ENCODE peak calls at places on chromosomes 1 and 21, in ten cellular contexts. Q, N, Z, G, O, P, X, L, C and M are unnamed samples.

GRCh38 chr21:33452362-33452761 is 27.4 kb downstream of the TMEM50B start:
- DNase-seq in Q (no peak), N (no peak), Z (no peak), G (no peak), O (no peak), P (no peak), X (no peak), L (no peak), C (no peak), M (no peak)

GRCh38 chr1:66317156-66317543 is 216.8 kb upstream of the SGIP1 start:
- DNase-seq in Q (no peak), N (no peak), Z (no peak), G (no peak), O (no peak), P (no peak), X (no peak), L (no peak), C (no peak), M (no peak)

GRCh38 chr1:208111646-208112200 is 132.5 kb downstream of the PLXNA2 start:
- DNase-seq in Q (no peak), N (no peak), Z (no peak), G (no peak), O (no peak), P (no peak), X (no peak), L (no peak), C (no peak), M (no peak)

GRCh38 chr1:15915991-15916390 is 59.9 kb downstream of the ZBTB17 start:
- DNase-seq in Q (no peak), N (no peak), Z (no peak), G (no peak), O (no peak), P (no peak), X (no peak), L (no peak), C (peak), M (no peak)

GRCh38 chr21:25842925-25843324 is 108.2 kb downstream of the GABPA start:
- DNase-seq in Q (no peak), N (no peak), Z (no peak), G (no peak), O (no peak), P (no peak), X (no peak), L (no peak), C (no peak), M (no peak)

GRCh38 chr1:104387716-104388508 is 638.2 kb downstream of the AMY1C start:
- DNase-seq in Q (no peak), N (no peak), Z (no peak), G (no peak), O (no peak), P (no peak), X (no peak), L (no peak), C (no peak), M (no peak)

GRCh38 chr1:46802901-46803574 is 4.2 kb downstream of the CYP4B1 start:
- DNase-seq in Q (no peak), N (no peak), Z (no peak), G (no peak), O (no peak), P (no peak), X (no peak), L (no peak), C (no peak), M (no peak)

GRCh38 chr1:201461193-201461657 is 7.8 kb downstream of the PHLDA3 start:
- DNase-seq in Q (no peak), N (peak), Z (no peak), G (no peak), O (no peak), P (peak), X (peak), L (no peak), C (peak), M (no peak)

GRCh38 chr1:54117815-54118563 is 34.8 kb downstream of the CDCP2 start:
- DNase-seq in Q (no peak), N (no peak), Z (no peak), G (no peak), O (peak), P (no peak), X (peak), L (no peak), C (no peak), M (no peak)

GRCh38 chr1:175169305-175170018 is 23.1 kb downstream of the KIAA0040 start:
- DNase-seq in Q (no peak), N (no peak), Z (no peak), G (no peak), O (no peak), P (no peak), X (peak), L (no peak), C (no peak), M (no peak)

GRCh38 chr1:91026777-91027176 is 4.9 kb upstream of the ZNF644 start:
- DNase-seq in Q (no peak), N (no peak), Z (no peak), G (no peak), O (no peak), P (no peak), X (no peak), L (no peak), C (peak), M (peak)
- TF ChIP-seq CTCF in Q (no peak), N (no peak), Z (peak), G (no peak), O (no peak), P (peak), X (peak), L (peak), C (peak), M (no peak)

GRCh38 chr1:17629460-17629859 is 90.0 kb downstream of the ARHGEF10L start:
- DNase-seq in Q (peak), N (no peak), Z (no peak), G (no peak), O (no peak), P (no peak), X (no peak), L (no peak), C (no peak), M (no peak)
- TF ChIP-seq CTCF in Q (peak), N (peak), Z (peak), G (no peak), O (peak), P (no peak), X (peak), L (peak), C (peak), M (no peak)

DNA sequence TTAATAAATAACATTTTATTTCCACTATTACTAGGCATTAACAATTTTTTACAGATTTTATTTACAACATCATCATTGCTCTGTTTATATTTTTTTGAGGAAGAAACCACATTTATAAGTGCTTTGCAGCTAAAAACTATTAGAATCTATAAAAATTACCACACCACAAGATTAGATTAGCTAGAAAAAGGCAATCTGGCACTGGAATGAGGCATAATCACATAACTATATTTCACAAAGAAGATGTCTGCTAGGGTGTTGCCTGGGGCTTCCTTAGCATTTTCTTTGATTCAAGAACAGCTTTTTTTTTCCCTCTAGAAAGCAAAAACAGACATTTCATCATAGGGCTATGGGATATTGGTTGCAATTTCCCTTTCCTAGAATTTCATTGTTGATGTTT is 2169.2 kb downstream of the MRPL39 start:
- DNase-seq in Q (no peak), N (no peak), Z (no peak), G (no peak), O (no peak), P (no peak), X (no peak), L (no peak), C (no peak), M (no peak)
- TF ChIP-seq CTCF in Q (no peak), N (no peak), Z (no peak), G (no peak), O (no peak), P (no peak), X (no peak), L (no peak), C (no peak), M (no peak)

DNA sequence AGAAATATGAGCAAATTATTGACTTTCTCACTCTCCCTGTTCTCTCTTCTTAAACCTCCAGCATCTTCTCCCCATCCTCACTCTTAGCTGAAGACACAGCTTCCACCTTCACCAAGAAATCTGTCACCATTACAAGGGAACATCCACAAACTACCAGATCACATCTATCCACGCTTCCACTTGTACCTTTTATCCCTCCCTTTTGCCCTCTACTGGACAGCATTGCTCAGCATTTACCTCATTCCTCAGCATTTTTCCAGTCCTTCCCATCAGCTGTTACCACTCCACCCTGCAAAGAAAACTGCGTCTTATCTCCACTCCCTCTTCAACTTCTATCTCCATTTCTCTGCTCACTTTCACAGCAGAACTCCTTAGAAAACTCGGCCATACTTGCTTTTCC is 42.6 kb downstream of the KCNJ6 start:
- DNase-seq in Q (no peak), N (no peak), Z (no peak), G (no peak), O (no peak), P (no peak), X (no peak), L (no peak), C (peak), M (no peak)
- TF ChIP-seq CTCF in Q (no peak), N (no peak), Z (no peak), G (no peak), O (no peak), P (peak), X (no peak), L (no peak), C (peak), M (no peak)

GRCh38 chr1:61844006-61844405 is 101.7 kb downstream of the PATJ start:
- DNase-seq in Q (no peak), N (no peak), Z (no peak), G (no peak), O (no peak), P (no peak), X (no peak), L (no peak), C (no peak), M (no peak)

GRCh38 chr1:61839702-61840101 is 97.4 kb downstream of the PATJ start:
- DNase-seq in Q (no peak), N (no peak), Z (no peak), G (no peak), O (no peak), P (peak), X (peak), L (no peak), C (peak), M (no peak)

DNA sequence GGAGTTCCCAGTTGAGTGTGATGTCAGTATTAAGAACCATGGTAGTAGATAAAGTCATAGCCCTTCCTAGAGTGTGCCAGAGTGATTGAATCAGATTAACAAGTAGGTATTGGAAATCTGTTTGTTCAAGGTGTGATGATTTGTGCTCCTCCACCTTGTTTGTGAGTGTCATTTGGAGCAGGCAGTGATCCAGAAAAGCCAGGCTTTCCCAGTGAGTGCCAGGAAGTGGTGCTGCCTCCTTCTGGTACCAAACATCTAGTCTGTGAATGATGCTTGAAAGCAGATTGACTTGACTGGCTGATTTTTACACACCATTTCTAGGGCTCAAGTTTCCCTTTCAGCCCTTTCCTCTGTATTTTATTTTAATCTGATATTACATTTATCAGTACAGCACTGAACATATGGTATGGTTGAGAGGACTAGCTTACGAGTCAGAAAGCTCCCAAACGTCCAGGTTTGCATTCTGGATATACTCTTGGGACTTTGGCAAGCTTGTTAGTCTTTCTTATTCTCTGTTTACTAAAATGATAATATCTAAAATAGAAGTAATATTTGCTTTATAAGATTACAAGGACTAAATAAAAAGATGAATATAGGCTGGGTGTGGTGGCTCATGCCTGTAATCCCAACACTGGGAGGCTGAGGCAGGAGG is 100.7 kb downstream of the PATJ start:
- DNase-seq in Q (no peak), N (no peak), Z (no peak), G (no peak), O (no peak), P (no peak), X (no peak), L (no peak), C (peak), M (no peak)
- TF ChIP-seq CTCF in Q (no peak), N (no peak), Z (peak), G (no peak), O (no peak), P (peak), X (peak), L (peak), C (peak), M (no peak)

DNA sequence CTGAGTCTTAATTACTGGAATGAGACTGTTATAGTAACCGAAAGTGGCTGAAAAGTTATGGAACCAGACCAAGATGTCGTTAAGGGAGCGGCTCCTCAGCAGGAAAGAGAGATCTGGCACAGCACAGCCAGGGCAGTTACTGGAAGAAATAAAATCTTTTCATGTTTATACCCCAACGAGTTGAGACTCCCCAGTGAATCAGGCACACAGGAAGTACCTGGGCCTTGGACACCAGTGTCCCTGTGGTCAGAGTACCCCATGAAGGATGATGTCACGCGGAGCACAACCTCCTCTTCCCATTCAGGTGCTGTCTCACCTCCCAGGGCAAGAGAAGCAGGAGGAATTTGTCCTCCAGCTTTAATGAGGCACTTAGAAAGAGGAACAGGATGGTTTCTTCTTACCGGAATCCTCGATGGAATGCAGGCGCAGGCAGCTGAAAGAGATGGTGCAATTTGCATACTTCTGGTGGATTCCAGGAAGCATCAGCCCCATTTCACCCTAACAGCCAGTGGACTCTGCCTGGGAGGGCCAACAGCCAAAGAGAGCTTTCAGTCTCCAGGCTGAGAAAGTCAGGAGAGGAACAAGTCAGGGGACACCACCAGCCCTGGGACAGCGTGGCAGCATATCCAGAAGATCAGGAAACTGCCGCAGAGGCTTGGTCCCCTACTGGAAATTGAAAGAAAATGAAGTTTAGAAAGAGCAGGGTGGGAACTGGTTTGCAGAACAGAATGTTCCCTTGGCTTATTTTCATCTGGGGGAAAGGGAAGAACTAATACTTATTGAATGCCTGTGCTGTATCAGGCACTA is 35.9 kb upstream of the CTTNBP2NL start:
- DNase-seq in Q (no peak), N (peak), Z (no peak), G (no peak), O (no peak), P (peak), X (peak), L (peak), C (peak), M (no peak)
- TF ChIP-seq CTCF in Q (no peak), N (no peak), Z (no peak), G (no peak), O (peak), P (no peak), X (no peak), L (no peak), C (no peak), M (no peak)

GRCh38 chr1:77489910-77490309 is 192.5 kb downstream of the ZZZ3 start:
- DNase-seq in Q (no peak), N (no peak), Z (no peak), G (no peak), O (no peak), P (no peak), X (no peak), L (no peak), C (peak), M (no peak)
- TF ChIP-seq CTCF in Q (no peak), N (no peak), Z (no peak), G (no peak), O (no peak), P (no peak), X (no peak), L (no peak), C (no peak), M (no peak)

GRCh38 chr1:23196627-23197328 is 20.5 kb downstream of the HTR1D start:
- DNase-seq in Q (no peak), N (no peak), Z (no peak), G (no peak), O (no peak), P (peak), X (peak), L (no peak), C (peak), M (no peak)

GRCh38 chr1:23200885-23201284 is 16.4 kb downstream of the HTR1D start:
- DNase-seq in Q (no peak), N (no peak), Z (no peak), G (no peak), O (no peak), P (no peak), X (no peak), L (no peak), C (peak), M (no peak)

GRCh38 chr1:23202263-23202749 is 15.0 kb downstream of the HTR1D start:
- DNase-seq in Q (no peak), N (no peak), Z (no peak), G (no peak), O (no peak), P (no peak), X (peak), L (no peak), C (peak), M (no peak)

GRCh38 chr1:23194119-23194984 is 22.9 kb downstream of the HTR1D start:
- DNase-seq in Q (no peak), N (no peak), Z (no peak), G (no peak), O (no peak), P (peak), X (peak), L (no peak), C (peak), M (no peak)

DNA sequence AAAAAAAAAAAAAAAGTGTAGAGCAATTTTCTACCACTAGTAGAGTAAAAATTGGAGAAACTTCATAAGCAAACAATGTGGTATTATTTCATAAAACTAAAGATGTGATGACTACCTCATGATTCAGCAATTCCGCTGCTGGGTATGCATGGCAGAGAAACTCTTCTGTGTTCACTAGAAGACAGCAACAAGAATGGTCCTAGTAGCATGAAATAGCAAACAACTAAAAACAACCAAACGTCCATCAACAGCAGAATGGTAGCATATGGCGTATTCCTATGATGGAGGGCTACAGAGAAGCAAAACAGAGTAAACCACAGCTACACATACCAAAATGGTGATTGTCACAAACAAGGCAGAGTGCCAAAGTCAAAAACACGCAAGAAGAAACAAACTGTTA is 18.9 kb downstream of the HTR1D start:
- DNase-seq in Q (no peak), N (no peak), Z (no peak), G (no peak), O (no peak), P (peak), X (peak), L (no peak), C (peak), M (no peak)
- TF ChIP-seq CTCF in Q (no peak), N (no peak), Z (no peak), G (no peak), O (no peak), P (peak), X (no peak), L (no peak), C (peak), M (no peak)

GRCh38 chr1:213244664-213245091 is 193.6 kb downstream of the RPS6KC1 start:
- DNase-seq in Q (peak), N (no peak), Z (peak), G (peak), O (no peak), P (peak), X (peak), L (no peak), C (peak), M (peak)
- TF ChIP-seq CTCF in Q (peak), N (peak), Z (peak), G (peak), O (peak), P (peak), X (peak), L (peak), C (peak), M (peak)